ENCODE peak calls at places on chromosomes 2 and 18, in ten cellular contexts. One of them, this sample, is unnamed.

GRCh38 chr2:19839438-19839837 is 62.3 kb downstream of the TTC32 start:
- DNase-seq in stimulated activated CD8-positive, alpha-beta memory T cell treated with anti-CD3 and anti-CD28 coated beads, Interleukin-4, amount 100 ng/mL, for 48 hours: peak
- DNase-seq in T47D: no peak
- DNase-seq in adipocyte: no peak
- DNase-seq in psoas muscle: no peak
- DNase-seq in caudate nucleus: no peak
- DNase-seq in NCI-H2171 treated with DMSO at 0.1 percent for 48 hours: no peak
- DNase-seq in mesendoderm: no peak
- DNase-seq in NT2/D1: no peak
- DNase-seq in NCI-H2081: no peak
- DNase-seq in this sample: no peak

GRCh38 chr2:45843136-45843535 is 191.7 kb downstream of the PRKCE start:
- DNase-seq in caudate nucleus: no peak
- DNase-seq in NT2/D1: no peak
- DNase-seq in NCI-H2081: no peak
- DNase-seq in stimulated activated CD8-positive, alpha-beta memory T cell treated with anti-CD3 and anti-CD28 coated beads, Interleukin-4, amount 100 ng/mL, for 48 hours: no peak
- DNase-seq in NCI-H2171 treated with DMSO at 0.1 percent for 48 hours: no peak
- DNase-seq in T47D: no peak
- DNase-seq in psoas muscle: no peak
- DNase-seq in adipocyte: no peak
- DNase-seq in mesendoderm: no peak
- DNase-seq in this sample: no peak

GRCh38 chr2:114685102-114685501 is 242.7 kb downstream of the DPP10 start:
- DNase-seq in adipocyte: no peak
- DNase-seq in psoas muscle: no peak
- DNase-seq in NT2/D1: peak
- DNase-seq in caudate nucleus: no peak
- DNase-seq in NCI-H2081: no peak
- DNase-seq in T47D: no peak
- DNase-seq in stimulated activated CD8-positive, alpha-beta memory T cell treated with anti-CD3 and anti-CD28 coated beads, Interleukin-4, amount 100 ng/mL, for 48 hours: no peak
- DNase-seq in mesendoderm: peak
- DNase-seq in NCI-H2171 treated with DMSO at 0.1 percent for 48 hours: no peak
- DNase-seq in this sample: no peak

GRCh38 chr2:111903516-111903915 is 5.1 kb downstream of the MERTK start:
- DNase-seq in NCI-H2081: no peak
- DNase-seq in NCI-H2171 treated with DMSO at 0.1 percent for 48 hours: no peak
- DNase-seq in T47D: no peak
- DNase-seq in adipocyte: no peak
- DNase-seq in caudate nucleus: peak
- DNase-seq in psoas muscle: no peak
- DNase-seq in stimulated activated CD8-positive, alpha-beta memory T cell treated with anti-CD3 and anti-CD28 coated beads, Interleukin-4, amount 100 ng/mL, for 48 hours: no peak
- DNase-seq in mesendoderm: no peak
- DNase-seq in NT2/D1: no peak
- DNase-seq in this sample: no peak

GRCh38 chr2:36573165-36573564 is 24.8 kb downstream of the FEZ2 start:
- DNase-seq in caudate nucleus: no peak
- DNase-seq in NCI-H2081: no peak
- DNase-seq in psoas muscle: no peak
- DNase-seq in T47D: no peak
- DNase-seq in adipocyte: no peak
- DNase-seq in NT2/D1: no peak
- DNase-seq in NCI-H2171 treated with DMSO at 0.1 percent for 48 hours: no peak
- DNase-seq in mesendoderm: no peak
- DNase-seq in stimulated activated CD8-positive, alpha-beta memory T cell treated with anti-CD3 and anti-CD28 coated beads, Interleukin-4, amount 100 ng/mL, for 48 hours: no peak
- DNase-seq in this sample: no peak

GRCh38 chr2:27018142-27018541 is 14.6 kb upstream of the TMEM214 start:
- DNase-seq in adipocyte: no peak
- DNase-seq in psoas muscle: no peak
- DNase-seq in NCI-H2171 treated with DMSO at 0.1 percent for 48 hours: no peak
- DNase-seq in NT2/D1: no peak
- DNase-seq in stimulated activated CD8-positive, alpha-beta memory T cell treated with anti-CD3 and anti-CD28 coated beads, Interleukin-4, amount 100 ng/mL, for 48 hours: no peak
- DNase-seq in caudate nucleus: no peak
- DNase-seq in mesendoderm: no peak
- DNase-seq in T47D: no peak
- DNase-seq in NCI-H2081: no peak
- DNase-seq in this sample: no peak

GRCh38 chr2:70887550-70888229 is 48.0 kb upstream of the ATP6V1B1 start:
- DNase-seq in NCI-H2171 treated with DMSO at 0.1 percent for 48 hours: peak
- DNase-seq in mesendoderm: no peak
- DNase-seq in T47D: no peak
- DNase-seq in psoas muscle: peak
- DNase-seq in NT2/D1: no peak
- DNase-seq in NCI-H2081: peak
- DNase-seq in stimulated activated CD8-positive, alpha-beta memory T cell treated with anti-CD3 and anti-CD28 coated beads, Interleukin-4, amount 100 ng/mL, for 48 hours: peak
- DNase-seq in caudate nucleus: no peak
- DNase-seq in adipocyte: no peak
- DNase-seq in this sample: peak

GRCh38 chr2:68052717-68053422 is 9.9 kb downstream of the C1D start:
- DNase-seq in psoas muscle: no peak
- DNase-seq in mesendoderm: no peak
- DNase-seq in NCI-H2171 treated with DMSO at 0.1 percent for 48 hours: no peak
- DNase-seq in stimulated activated CD8-positive, alpha-beta memory T cell treated with anti-CD3 and anti-CD28 coated beads, Interleukin-4, amount 100 ng/mL, for 48 hours: no peak
- DNase-seq in NCI-H2081: no peak
- DNase-seq in T47D: no peak
- DNase-seq in NT2/D1: no peak
- DNase-seq in adipocyte: no peak
- DNase-seq in caudate nucleus: no peak
- DNase-seq in this sample: no peak

GRCh38 chr2:137987011-137987410 is 22.7 kb downstream of the HNMT start:
- DNase-seq in stimulated activated CD8-positive, alpha-beta memory T cell treated with anti-CD3 and anti-CD28 coated beads, Interleukin-4, amount 100 ng/mL, for 48 hours: no peak
- DNase-seq in NCI-H2171 treated with DMSO at 0.1 percent for 48 hours: no peak
- DNase-seq in T47D: no peak
- DNase-seq in adipocyte: no peak
- DNase-seq in NT2/D1: no peak
- DNase-seq in psoas muscle: no peak
- DNase-seq in mesendoderm: no peak
- DNase-seq in caudate nucleus: no peak
- DNase-seq in NCI-H2081: no peak
- DNase-seq in this sample: no peak

GRCh38 chr2:150538582-150539236 is 51.2 kb upstream of the RND3 start:
- DNase-seq in psoas muscle: no peak
- DNase-seq in NT2/D1: no peak
- DNase-seq in caudate nucleus: no peak
- DNase-seq in NCI-H2081: no peak
- DNase-seq in stimulated activated CD8-positive, alpha-beta memory T cell treated with anti-CD3 and anti-CD28 coated beads, Interleukin-4, amount 100 ng/mL, for 48 hours: no peak
- DNase-seq in mesendoderm: no peak
- DNase-seq in T47D: no peak
- DNase-seq in NCI-H2171 treated with DMSO at 0.1 percent for 48 hours: no peak
- DNase-seq in adipocyte: peak
- DNase-seq in this sample: no peak

GRCh38 chr2:220736778-220737177 is 835.3 kb downstream of the EPHA4 start:
- DNase-seq in mesendoderm: peak
- DNase-seq in psoas muscle: no peak
- DNase-seq in NCI-H2171 treated with DMSO at 0.1 percent for 48 hours: no peak
- DNase-seq in adipocyte: no peak
- DNase-seq in T47D: peak
- DNase-seq in caudate nucleus: no peak
- DNase-seq in NT2/D1: no peak
- DNase-seq in stimulated activated CD8-positive, alpha-beta memory T cell treated with anti-CD3 and anti-CD28 coated beads, Interleukin-4, amount 100 ng/mL, for 48 hours: no peak
- DNase-seq in NCI-H2081: no peak
- DNase-seq in this sample: peak

GRCh38 chr2:158095912-158096311 is 5.8 kb upstream of the UPP2 start:
- DNase-seq in NT2/D1: no peak
- DNase-seq in adipocyte: no peak
- DNase-seq in NCI-H2171 treated with DMSO at 0.1 percent for 48 hours: no peak
- DNase-seq in caudate nucleus: no peak
- DNase-seq in psoas muscle: no peak
- DNase-seq in mesendoderm: peak
- DNase-seq in stimulated activated CD8-positive, alpha-beta memory T cell treated with anti-CD3 and anti-CD28 coated beads, Interleukin-4, amount 100 ng/mL, for 48 hours: no peak
- DNase-seq in NCI-H2081: no peak
- DNase-seq in T47D: no peak
- DNase-seq in this sample: no peak

GRCh38 chr2:69565431-69565839 is 78.1 kb downstream of the AAK1 start:
- DNase-seq in psoas muscle: peak
- DNase-seq in mesendoderm: peak
- DNase-seq in stimulated activated CD8-positive, alpha-beta memory T cell treated with anti-CD3 and anti-CD28 coated beads, Interleukin-4, amount 100 ng/mL, for 48 hours: peak
- DNase-seq in caudate nucleus: peak
- DNase-seq in NCI-H2171 treated with DMSO at 0.1 percent for 48 hours: peak
- DNase-seq in NCI-H2081: peak
- DNase-seq in NT2/D1: peak
- DNase-seq in adipocyte: peak
- DNase-seq in T47D: peak
- DNase-seq in this sample: peak

GRCh38 chr2:113282747-113283533 is 4.2 kb upstream of the PAX8 start:
- DNase-seq in NCI-H2171 treated with DMSO at 0.1 percent for 48 hours: peak
- DNase-seq in T47D: no peak
- DNase-seq in NCI-H2081: no peak
- DNase-seq in psoas muscle: peak
- DNase-seq in adipocyte: peak
- DNase-seq in NT2/D1: no peak
- DNase-seq in stimulated activated CD8-positive, alpha-beta memory T cell treated with anti-CD3 and anti-CD28 coated beads, Interleukin-4, amount 100 ng/mL, for 48 hours: no peak
- DNase-seq in mesendoderm: peak
- DNase-seq in caudate nucleus: peak
- DNase-seq in this sample: peak

GRCh38 chr2:11532434-11533055 is 1.3 kb upstream of the GREB1 start:
- DNase-seq in mesendoderm: no peak
- DNase-seq in T47D: peak
- DNase-seq in NCI-H2171 treated with DMSO at 0.1 percent for 48 hours: no peak
- DNase-seq in adipocyte: peak
- DNase-seq in NT2/D1: no peak
- DNase-seq in caudate nucleus: no peak
- DNase-seq in psoas muscle: no peak
- DNase-seq in NCI-H2081: no peak
- DNase-seq in stimulated activated CD8-positive, alpha-beta memory T cell treated with anti-CD3 and anti-CD28 coated beads, Interleukin-4, amount 100 ng/mL, for 48 hours: no peak
- DNase-seq in this sample: peak

GRCh38 chr2:218354045-218354444 is 2.6 kb upstream of the CATIP start:
- DNase-seq in NCI-H2081: no peak
- DNase-seq in NT2/D1: no peak
- DNase-seq in psoas muscle: no peak
- DNase-seq in adipocyte: no peak
- DNase-seq in NCI-H2171 treated with DMSO at 0.1 percent for 48 hours: no peak
- DNase-seq in stimulated activated CD8-positive, alpha-beta memory T cell treated with anti-CD3 and anti-CD28 coated beads, Interleukin-4, amount 100 ng/mL, for 48 hours: no peak
- DNase-seq in mesendoderm: no peak
- DNase-seq in caudate nucleus: no peak
- DNase-seq in T47D: no peak
- DNase-seq in this sample: no peak

GRCh38 chr18:61948196-61948800 is 55.5 kb upstream of the RNF152 start:
- DNase-seq in caudate nucleus: no peak
- DNase-seq in mesendoderm: no peak
- DNase-seq in psoas muscle: no peak
- DNase-seq in NCI-H2171 treated with DMSO at 0.1 percent for 48 hours: no peak
- DNase-seq in T47D: no peak
- DNase-seq in NT2/D1: no peak
- DNase-seq in NCI-H2081: no peak
- DNase-seq in adipocyte: peak
- DNase-seq in stimulated activated CD8-positive, alpha-beta memory T cell treated with anti-CD3 and anti-CD28 coated beads, Interleukin-4, amount 100 ng/mL, for 48 hours: no peak
- DNase-seq in this sample: no peak

GRCh38 chr2:31008571-31009114 is 129.6 kb downstream of the GALNT14 start:
- DNase-seq in T47D: no peak
- DNase-seq in stimulated activated CD8-positive, alpha-beta memory T cell treated with anti-CD3 and anti-CD28 coated beads, Interleukin-4, amount 100 ng/mL, for 48 hours: no peak
- DNase-seq in mesendoderm: no peak
- DNase-seq in psoas muscle: no peak
- DNase-seq in NCI-H2081: peak
- DNase-seq in adipocyte: no peak
- DNase-seq in NT2/D1: no peak
- DNase-seq in caudate nucleus: peak
- DNase-seq in NCI-H2171 treated with DMSO at 0.1 percent for 48 hours: no peak
- DNase-seq in this sample: no peak

GRCh38 chr2:147174824-147175254 is 670.0 kb upstream of the ACVR2A start:
- DNase-seq in adipocyte: no peak
- DNase-seq in T47D: no peak
- DNase-seq in mesendoderm: peak
- DNase-seq in psoas muscle: no peak
- DNase-seq in caudate nucleus: no peak
- DNase-seq in NCI-H2081: no peak
- DNase-seq in stimulated activated CD8-positive, alpha-beta memory T cell treated with anti-CD3 and anti-CD28 coated beads, Interleukin-4, amount 100 ng/mL, for 48 hours: no peak
- DNase-seq in NCI-H2171 treated with DMSO at 0.1 percent for 48 hours: no peak
- DNase-seq in NT2/D1: peak
- DNase-seq in this sample: no peak

GRCh38 chr2:115119086-115119485 is 676.6 kb downstream of the DPP10 start:
- DNase-seq in NCI-H2171 treated with DMSO at 0.1 percent for 48 hours: no peak
- DNase-seq in mesendoderm: no peak
- DNase-seq in NT2/D1: no peak
- DNase-seq in stimulated activated CD8-positive, alpha-beta memory T cell treated with anti-CD3 and anti-CD28 coated beads, Interleukin-4, amount 100 ng/mL, for 48 hours: no peak
- DNase-seq in caudate nucleus: no peak
- DNase-seq in T47D: no peak
- DNase-seq in NCI-H2081: no peak
- DNase-seq in psoas muscle: no peak
- DNase-seq in adipocyte: no peak
- DNase-seq in this sample: no peak

GRCh38 chr2:101870444-101870843 is 121.3 kb upstream of the IL1R2 start:
- DNase-seq in NCI-H2171 treated with DMSO at 0.1 percent for 48 hours: peak
- DNase-seq in NT2/D1: no peak
- DNase-seq in psoas muscle: no peak
- DNase-seq in stimulated activated CD8-positive, alpha-beta memory T cell treated with anti-CD3 and anti-CD28 coated beads, Interleukin-4, amount 100 ng/mL, for 48 hours: no peak
- DNase-seq in caudate nucleus: no peak
- DNase-seq in T47D: no peak
- DNase-seq in mesendoderm: peak
- DNase-seq in NCI-H2081: no peak
- DNase-seq in adipocyte: no peak
- DNase-seq in this sample: no peak

GRCh38 chr18:37578886-37579513 is 13.4 kb upstream of the CELF4 start:
- DNase-seq in adipocyte: peak
- DNase-seq in stimulated activated CD8-positive, alpha-beta memory T cell treated with anti-CD3 and anti-CD28 coated beads, Interleukin-4, amount 100 ng/mL, for 48 hours: no peak
- DNase-seq in mesendoderm: peak
- DNase-seq in psoas muscle: no peak
- DNase-seq in caudate nucleus: peak
- DNase-seq in T47D: peak
- DNase-seq in NT2/D1: no peak
- DNase-seq in NCI-H2081: peak
- DNase-seq in NCI-H2171 treated with DMSO at 0.1 percent for 48 hours: peak
- DNase-seq in this sample: peak

GRCh38 chr18:5031216-5031615 is 165.8 kb downstream of the AKAIN1 start:
- DNase-seq in mesendoderm: no peak
- DNase-seq in caudate nucleus: no peak
- DNase-seq in adipocyte: no peak
- DNase-seq in NCI-H2171 treated with DMSO at 0.1 percent for 48 hours: no peak
- DNase-seq in NCI-H2081: no peak
- DNase-seq in T47D: no peak
- DNase-seq in psoas muscle: no peak
- DNase-seq in stimulated activated CD8-positive, alpha-beta memory T cell treated with anti-CD3 and anti-CD28 coated beads, Interleukin-4, amount 100 ng/mL, for 48 hours: no peak
- DNase-seq in NT2/D1: no peak
- DNase-seq in this sample: no peak

GRCh38 chr2:19712850-19713249 is 188.9 kb downstream of the TTC32 start:
- DNase-seq in NCI-H2171 treated with DMSO at 0.1 percent for 48 hours: no peak
- DNase-seq in NCI-H2081: no peak
- DNase-seq in psoas muscle: no peak
- DNase-seq in stimulated activated CD8-positive, alpha-beta memory T cell treated with anti-CD3 and anti-CD28 coated beads, Interleukin-4, amount 100 ng/mL, for 48 hours: no peak
- DNase-seq in caudate nucleus: no peak
- DNase-seq in mesendoderm: no peak
- DNase-seq in NT2/D1: no peak
- DNase-seq in T47D: no peak
- DNase-seq in adipocyte: no peak
- DNase-seq in this sample: no peak

GRCh38 chr2:235716875-235717496 is 223.1 kb downstream of the AGAP1 start:
- DNase-seq in mesendoderm: no peak
- DNase-seq in caudate nucleus: peak
- DNase-seq in stimulated activated CD8-positive, alpha-beta memory T cell treated with anti-CD3 and anti-CD28 coated beads, Interleukin-4, amount 100 ng/mL, for 48 hours: no peak
- DNase-seq in T47D: no peak
- DNase-seq in adipocyte: no peak
- DNase-seq in NCI-H2081: peak
- DNase-seq in psoas muscle: no peak
- DNase-seq in NCI-H2171 treated with DMSO at 0.1 percent for 48 hours: peak
- DNase-seq in NT2/D1: no peak
- DNase-seq in this sample: peak

GRCh38 chr2:118711603-118712002 is 135.8 kb downstream of the EN1 start:
- DNase-seq in stimulated activated CD8-positive, alpha-beta memory T cell treated with anti-CD3 and anti-CD28 coated beads, Interleukin-4, amount 100 ng/mL, for 48 hours: no peak
- DNase-seq in adipocyte: no peak
- DNase-seq in caudate nucleus: peak
- DNase-seq in NT2/D1: no peak
- DNase-seq in mesendoderm: no peak
- DNase-seq in psoas muscle: no peak
- DNase-seq in T47D: no peak
- DNase-seq in NCI-H2081: no peak
- DNase-seq in NCI-H2171 treated with DMSO at 0.1 percent for 48 hours: no peak
- DNase-seq in this sample: no peak

GRCh38 chr18:72673242-72673641 is 129.1 kb upstream of the CBLN2 start:
- DNase-seq in NCI-H2081: no peak
- DNase-seq in NT2/D1: no peak
- DNase-seq in stimulated activated CD8-positive, alpha-beta memory T cell treated with anti-CD3 and anti-CD28 coated beads, Interleukin-4, amount 100 ng/mL, for 48 hours: no peak
- DNase-seq in adipocyte: no peak
- DNase-seq in NCI-H2171 treated with DMSO at 0.1 percent for 48 hours: no peak
- DNase-seq in T47D: no peak
- DNase-seq in caudate nucleus: no peak
- DNase-seq in mesendoderm: no peak
- DNase-seq in psoas muscle: no peak
- DNase-seq in this sample: peak

GRCh38 chr2:29487967-29488550 is 372.8 kb downstream of the CLIP4 start:
- DNase-seq in psoas muscle: no peak
- DNase-seq in NCI-H2171 treated with DMSO at 0.1 percent for 48 hours: no peak
- DNase-seq in T47D: no peak
- DNase-seq in NCI-H2081: no peak
- DNase-seq in caudate nucleus: no peak
- DNase-seq in NT2/D1: no peak
- DNase-seq in adipocyte: peak
- DNase-seq in stimulated activated CD8-positive, alpha-beta memory T cell treated with anti-CD3 and anti-CD28 coated beads, Interleukin-4, amount 100 ng/mL, for 48 hours: no peak
- DNase-seq in mesendoderm: no peak
- DNase-seq in this sample: no peak